ENCODE peak calls at places on chromosomes 5 and 9, in eight cellular contexts. D is Panc1, Y is HCT116, Z is GM12878, X is upper lobe of left lung, T is HepG2, C is K562, L is GM23338. R is an unnamed sample.
A peak's percentile ranks its signal among the peaks of the same experiment; 100 is the strongest.

GRCh38 chr5:146448783-146449519 is 1.8 kb downstream of the TCERG1 start:
- ATAC-seq in D (no peak), C (no peak), Z (no peak), Y (no peak), X (no peak), L (no peak), T (no peak), R (no peak)

GRCh38 chr5:142176255-142176654 is 67.7 kb downstream of the NDFIP1 start:
- ATAC-seq in L (no peak), C (peak; percentile 21), Y (no peak), T (peak; percentile 56), X (no peak), Z (no peak), D (no peak), R (no peak)

GRCh38 chr5:148840531-148840930 is 14.1 kb downstream of the ADRB2 start:
- ATAC-seq in X (no peak), L (no peak), T (no peak), C (no peak), Z (no peak), Y (no peak), D (no peak), R (no peak)

GRCh38 chr9:93116049-93116961 is 17.7 kb downstream of the NINJ1 start:
- ATAC-seq in C (peak; percentile 8), Z (no peak), D (peak; percentile 18), X (peak; percentile 75), T (peak; percentile 16), Y (no peak), L (peak; percentile 7), R (peak; percentile 48)

GRCh38 chr9:19085295-19085694 is 17.4 kb downstream of the HAUS6 start:
- ATAC-seq in L (peak; percentile 81), X (no peak), Y (peak; percentile 79), C (no peak), D (no peak), T (peak; percentile 65), Z (peak; percentile 88), R (no peak)

GRCh38 chr5:38479315-38479904 is 77.0 kb downstream of the LIFR start:
- ATAC-seq in Z (no peak), X (no peak), Y (no peak), L (no peak), C (no peak), D (no peak), T (no peak), R (no peak)

GRCh38 chr9:130994546-130995398 is 14.2 kb upstream of the LAMC3 start:
- ATAC-seq in X (no peak), T (no peak), D (no peak), C (no peak), Z (no peak), L (no peak), Y (no peak), R (no peak)

GRCh38 chr9:96476591-96476990 is 26.6 kb downstream of the HABP4 start:
- ATAC-seq in T (no peak), Z (no peak), L (no peak), Y (no peak), C (no peak), D (no peak), X (no peak), R (no peak)

GRCh38 chr5:35420200-35420599 is 189.9 kb upstream of the PRLR start:
- ATAC-seq in Y (no peak), T (peak; percentile 87), D (no peak), L (no peak), C (no peak), Z (no peak), X (no peak), R (no peak)

GRCh38 chr9:99221266-99221622 is 498 bp downstream of the ALG2 start:
- ATAC-seq in Z (no peak), X (no peak), Y (no peak), L (no peak), C (no peak), D (no peak), T (peak; percentile 38), R (no peak)

GRCh38 chr9:121449786-121450185 is 49.9 kb downstream of the GGTA1 start:
- ATAC-seq in C (no peak), Y (no peak), Z (no peak), D (no peak), L (no peak), T (no peak), X (no peak), R (no peak)

GRCh38 chr5:169085656-169086055 is 215.3 kb downstream of the SLIT3 start:
- ATAC-seq in Y (no peak), L (no peak), T (no peak), X (no peak), D (no peak), C (no peak), Z (no peak), R (no peak)

GRCh38 chr5:96146675-96147074 is 185.0 kb upstream of the ELL2 start:
- ATAC-seq in C (peak; percentile 92), Y (peak; percentile 91), T (no peak), L (peak; percentile 41), X (peak; percentile 70), D (no peak), Z (peak; percentile 88), R (peak; percentile 53)

GRCh38 chr9:126373241-126373640 is 46.6 kb downstream of the MVB12B start:
- ATAC-seq in Z (peak; percentile 19), D (peak; percentile 71), L (no peak), Y (no peak), X (peak; percentile 58), T (no peak), C (no peak), R (no peak)

GRCh38 chr9:31034311-31034710 is 1350.1 kb upstream of the ACO1 start:
- ATAC-seq in D (no peak), T (no peak), C (no peak), X (no peak), Y (no peak), Z (no peak), L (peak; percentile 28), R (no peak)

GRCh38 chr5:148864113-148864841 is 37.9 kb downstream of the ADRB2 start:
- ATAC-seq in L (no peak), T (no peak), Y (no peak), D (no peak), Z (no peak), C (no peak), X (peak; percentile 21), R (no peak)

GRCh38 chr9:135948873-135949665 is 12.1 kb downstream of the UBAC1 start:
- ATAC-seq in Z (no peak), Y (no peak), C (no peak), T (no peak), L (no peak), D (no peak), X (no peak), R (no peak)

GRCh38 chr9:115296831-115297565 is 179.0 kb upstream of the TNC start:
- ATAC-seq in D (no peak), Y (no peak), L (peak; percentile 47), X (no peak), T (no peak), C (no peak), Z (no peak), R (no peak)

GRCh38 chr5:131795879-131796792 is 681 bp downstream of the FNIP1 start:
- ATAC-seq in L (peak; percentile 52), Y (peak; percentile 41), T (peak; percentile 56), D (peak; percentile 55), Z (peak; percentile 41), X (peak; percentile 83), C (peak; percentile 49), R (peak; percentile 80)

GRCh38 chr5:28397502-28397941 is 1359.1 kb upstream of the CDH9 start:
- ATAC-seq in C (no peak), Y (no peak), T (no peak), Z (no peak), D (peak; percentile 26), X (no peak), L (no peak), R (no peak)

GRCh38 chr9:134233022-134233421 is 68.7 kb upstream of the RNU6ATAC start:
- ATAC-seq in Y (no peak), T (no peak), L (no peak), D (no peak), Z (no peak), X (no peak), C (no peak), R (no peak)

GRCh38 chr9:32866292-32866691 is 83.0 kb downstream of the TMEM215 start:
- ATAC-seq in T (no peak), Z (no peak), X (no peak), C (no peak), L (no peak), Y (no peak), D (no peak), R (no peak)

GRCh38 chr5:10702040-10702629 is 58.9 kb downstream of the DAP start:
- ATAC-seq in Z (no peak), T (no peak), L (no peak), X (no peak), D (peak; percentile 46), C (peak; percentile 41), Y (peak; percentile 66), R (no peak)

GRCh38 chr5:79617539-79617938 is 5.3 kb downstream of the TENT2 start:
- ATAC-seq in Z (no peak), Y (no peak), D (no peak), T (no peak), L (no peak), C (no peak), X (no peak), R (no peak)
- H3K4me3 ChIP-seq in Z (no peak overlapping the region), Y (no peak overlapping the region), D (no peak overlapping the region), T (no peak overlapping the region), L (no peak overlapping the region), C (no peak overlapping the region), X (no peak overlapping the region), R (no peak overlapping the region)

DNA sequence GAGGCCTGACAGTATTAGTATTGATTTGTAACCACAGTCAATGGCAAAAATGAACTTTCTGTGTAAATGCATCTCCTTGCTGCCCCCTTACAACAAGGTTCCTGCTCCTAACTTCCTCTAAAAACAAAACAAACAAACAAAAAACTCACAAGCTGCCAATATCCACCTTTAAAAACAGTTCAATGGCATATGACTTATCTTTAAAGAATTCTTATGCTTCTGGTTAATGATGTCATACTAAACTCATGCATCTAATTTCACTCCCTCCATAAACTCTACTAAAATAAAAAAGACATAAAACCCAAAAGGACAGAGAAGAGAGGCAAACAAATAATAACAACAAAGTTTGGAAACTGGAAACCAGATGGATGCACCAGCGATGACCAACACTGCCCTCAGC is 9.0 kb upstream of the OR1N1 start:
- ATAC-seq in D (no peak), X (no peak), T (no peak), L (no peak), Z (no peak), C (no peak), Y (no peak), R (no peak)
- TF ChIP-seq POLR2AphosphoS5 in D (no peak), X (no peak), T (no peak), L (no peak), Z (no peak), C (no peak), Y (no peak), R (no peak)

GRCh38 chr9:127897194-127897692 is 2.2 kb downstream of the ST6GALNAC6 start:
- ATAC-seq in L (peak; percentile 83), C (peak; percentile 83), X (peak; percentile 87), Y (peak; percentile 67), D (peak; percentile 36), Z (peak; percentile 63), T (peak; percentile 93), R (peak; percentile 84)
- H3K4me3 ChIP-seq in L (peak overlapping the region; percentile 46), C (peak overlapping the region; percentile 14), X (peak overlapping the region; percentile 4), Y (no peak overlapping the region), D (no peak overlapping the region), Z (peak overlapping the region; percentile 60), T (peak overlapping the region; percentile 48), R (peak overlapping the region; percentile 8)

GRCh38 chr9:87119328-87119881 is 172.1 kb upstream of the GAS1 start:
- ATAC-seq in Y (no peak), C (no peak), T (no peak), L (no peak), X (peak; percentile 73), D (no peak), Z (no peak), R (peak; percentile 65)
- TF ChIP-seq POLR2AphosphoS5 in Y (no peak), C (no peak), T (no peak), L (no peak), X (no peak), D (no peak), Z (no peak), R (peak; percentile 76)

GRCh38 chr5:74205745-74206570 is 434.6 kb downstream of the ENC1 start:
- ATAC-seq in Y (no peak), T (no peak), L (no peak), D (no peak), C (no peak), X (no peak), Z (no peak), R (no peak)
- H3K4me3 ChIP-seq in Y (no peak overlapping the region), T (no peak overlapping the region), L (no peak overlapping the region), D (no peak overlapping the region), C (no peak overlapping the region), X (no peak overlapping the region), Z (no peak overlapping the region), R (no peak overlapping the region)

R was measured in gastroesophageal sphincter.